ENCODE peak calls at places on chromosomes 16 and 17, in six cellular contexts. J is mucosa of descending colon, I is cardiac fibroblast, Z is PC-3, S is brain microvascular endothelial cell, P is choroid plexus epithelial cell. G is an unnamed sample.

GRCh38 chr17:50638851-50639767 is 4.4 kb downstream of the ABCC3 start:
- DNase-seq in J (peak; percentile 92), I (peak; percentile 99), Z (peak; percentile 100), S (peak; percentile 86), P (peak; percentile 93), G (peak; percentile 96)

GRCh38 chr16:74449470-74449869 is 28.2 kb upstream of the CLEC18B start:
- DNase-seq in J (no peak), I (no peak), Z (peak; percentile 65), S (peak; percentile 57), P (peak; percentile 42), G (no peak)

GRCh38 chr17:5110816-5111215 is 862 bp downstream of the ZNF232 start:
- DNase-seq in J (no peak), I (no peak), Z (no peak), S (no peak), P (peak; percentile 7), G (no peak)

GRCh38 chr17:49018673-49019215 is 21.6 kb downstream of the IGF2BP1 start:
- DNase-seq in J (no peak), I (no peak), Z (no peak), S (no peak), P (no peak), G (no peak)

GRCh38 chr17:9195346-9195870 is 174.1 kb downstream of the NTN1 start:
- DNase-seq in J (peak; percentile 48), I (no peak), Z (no peak), S (no peak), P (no peak), G (no peak)

GRCh38 chr16:679808-680624 is at the start of gene STUB1:
- DNase-seq in J (peak; percentile 93), I (peak; percentile 90), Z (peak; percentile 72), S (peak; percentile 76), P (peak; percentile 87), G (peak; percentile 87)

GRCh38 chr17:73142763-73143395 is 21.9 kb upstream of the SSTR2 start:
- DNase-seq in J (no peak), I (peak; percentile 41), Z (peak; percentile 55), S (peak; percentile 43), P (peak; percentile 48), G (peak; percentile 31)

GRCh38 chr17:39209317-39210092 is 9.4 kb downstream of the RPL19 start:
- DNase-seq in J (peak; percentile 81), I (peak; percentile 71), Z (no peak), S (peak; percentile 32), P (peak; percentile 69), G (peak; percentile 43)

GRCh38 chr17:50308666-50309065 is 34.4 kb downstream of the TMEM92 start:
- DNase-seq in J (no peak), I (peak; percentile 34), Z (no peak), S (no peak), P (no peak), G (no peak)

GRCh38 chr16:89443727-89444084 is 46.7 kb downstream of the ANKRD11 start:
- DNase-seq in J (peak; percentile 66), I (no peak), Z (no peak), S (no peak), P (no peak), G (no peak)

GRCh38 chr17:35082073-35082657 is 18.7 kb upstream of the RFFL start:
- DNase-seq in J (no peak), I (peak; percentile 75), Z (peak; percentile 89), S (peak; percentile 43), P (peak; percentile 73), G (peak; percentile 77)

GRCh38 chr16:69223882-69224281 is 36.9 kb downstream of the SNTB2 start:
- DNase-seq in J (no peak), I (no peak), Z (peak; percentile 41), S (no peak), P (no peak), G (peak; percentile 34)

GRCh38 chr16:82544378-82544777 is 82.4 kb upstream of the CDH13 start:
- DNase-seq in J (no peak), I (no peak), Z (no peak), S (no peak), P (no peak), G (no peak)

GRCh38 chr17:8904686-8905085 is 37.2 kb upstream of the PIK3R6 start:
- DNase-seq in J (no peak), I (no peak), Z (no peak), S (no peak), P (no peak), G (no peak)

GRCh38 chr17:79950306-79950705 is 85.4 kb downstream of the TBC1D16 start:
- DNase-seq in J (no peak), I (no peak), Z (no peak), S (no peak), P (no peak), G (no peak)

GRCh38 chr17:6623941-6624340 is 16.6 kb downstream of the KIAA0753 start:
- DNase-seq in J (no peak), I (no peak), Z (no peak), S (no peak), P (peak; percentile 29), G (peak; percentile 12)

GRCh38 chr17:45035848-45036247 is 15.6 kb downstream of the DCAKD start:
- DNase-seq in J (peak; percentile 50), I (no peak), Z (no peak), S (no peak), P (no peak), G (no peak)

GRCh38 chr17:55462234-55462633 is 40.6 kb upstream of the MMD start:
- DNase-seq in J (no peak), I (no peak), Z (no peak), S (no peak), P (no peak), G (no peak)

GRCh38 chr17:72429066-72429638 is 308.3 kb downstream of the SOX9 start:
- DNase-seq in J (no peak), I (no peak), Z (no peak), S (no peak), P (no peak), G (no peak)

GRCh38 chr17:83199500-83200201 is 120.2 kb downstream of the METRNL start:
- DNase-seq in J (peak; percentile 80), I (no peak), Z (peak; percentile 24), S (peak; percentile 75), P (no peak), G (peak; percentile 43)

GRCh38 chr17:10547351-10547750 is 2.1 kb downstream of the MYH2 start:
- DNase-seq in J (no peak), I (no peak), Z (no peak), S (no peak), P (no peak), G (no peak)

GRCh38 chr16:4064950-4065352 is 51.3 kb downstream of the ADCY9 start:
- DNase-seq in J (no peak), I (no peak), Z (no peak), S (no peak), P (no peak), G (no peak)

GRCh38 chr17:81198826-81199481 is 23.8 kb downstream of the CEP131 start:
- DNase-seq in J (no peak), I (no peak), Z (no peak), S (no peak), P (no peak), G (no peak)

GRCh38 chr17:13337864-13338371 is 263.8 kb downstream of the HS3ST3A1 start:
- DNase-seq in J (no peak), I (peak; percentile 78), Z (peak; percentile 79), S (peak; percentile 66), P (peak; percentile 86), G (peak; percentile 87)

GRCh38 chr16:85130707-85131028 is 18.4 kb upstream of the CIBAR2 start:
- DNase-seq in J (no peak), I (no peak), Z (no peak), S (no peak), P (no peak), G (no peak)
- H3K4me3 ChIP-seq in J (no peak overlapping the region), I (no peak overlapping the region), Z (no peak overlapping the region), S (no peak overlapping the region), P (no peak overlapping the region), G (no peak overlapping the region)

GRCh38 chr16:23296994-23297393 is 5.1 kb upstream of the SCNN1B start:
- DNase-seq in J (no peak), I (no peak), Z (peak; percentile 26), S (no peak), P (no peak), G (no peak)
- TF ChIP-seq CTCF in J (no peak), I (no peak), Z (peak; percentile 61), S (peak; percentile 29), P (no peak), G (peak; percentile 10)

GRCh38 chr16:23304620-23305019 is 2.5 kb downstream of the SCNN1B start:
- DNase-seq in J (no peak), I (no peak), Z (no peak), S (no peak), P (no peak), G (no peak)
- H3K4me3 ChIP-seq in J (no peak overlapping the region), I (no peak overlapping the region), Z (no peak overlapping the region), S (no peak overlapping the region), P (no peak overlapping the region), G (no peak overlapping the region)

DNA sequence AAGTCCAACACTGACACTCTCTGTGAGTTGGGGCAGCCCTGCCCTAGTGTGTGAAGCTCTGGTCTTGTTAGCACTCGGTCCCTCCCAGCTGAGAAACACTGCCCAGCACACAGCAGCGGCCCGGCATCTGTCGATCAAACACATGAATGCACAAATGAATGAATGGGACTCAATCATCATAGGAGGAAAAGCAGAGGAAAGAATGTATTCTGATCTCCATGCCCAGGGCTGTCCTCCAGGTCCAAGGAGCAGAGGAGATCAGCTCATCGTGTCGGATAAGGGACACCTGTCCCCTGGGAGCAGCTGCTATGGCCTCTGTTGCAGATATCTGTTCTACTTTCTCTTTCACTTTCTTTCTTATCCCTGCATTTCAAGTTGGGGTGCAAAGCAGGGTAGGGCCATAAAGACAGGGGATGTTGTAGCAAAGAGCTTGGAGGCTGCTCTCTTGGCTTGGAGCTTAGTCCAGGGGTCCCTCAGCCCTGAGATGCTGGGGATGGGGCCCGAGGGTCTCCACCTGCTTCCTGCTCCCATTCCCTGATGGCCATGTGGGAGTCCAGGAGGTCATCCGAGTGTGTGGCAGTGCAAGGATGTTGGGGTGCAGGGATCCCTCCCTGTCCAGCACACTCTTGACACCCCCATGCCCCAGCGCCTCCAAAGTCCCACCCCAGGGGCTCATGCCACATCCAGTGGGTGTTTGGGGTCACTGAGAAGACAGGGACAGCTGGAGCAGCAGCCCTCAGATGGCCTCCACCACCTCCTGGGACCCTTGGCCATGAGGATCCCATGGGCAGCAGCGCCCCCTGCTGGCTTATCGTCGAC is 88.2 kb downstream of the IRF8 start:
- DNase-seq in J (no peak), I (no peak), Z (no peak), S (no peak), P (no peak), G (no peak)
- TF ChIP-seq CTCF in J (no peak), I (peak; percentile 32), Z (no peak), S (peak; percentile 43), P (peak; percentile 47), G (peak; percentile 21)